ENCODE peak calls at places on chromosomes 11 and 22, in four cellular contexts. U is IMR-90, L is A549, C is HepG2. N is an unnamed sample.

GRCh38 chr11:13329670-13330401 is 52.2 kb downstream of the BMAL1 start:
- DNase-seq in U (peak), L (peak), C (no peak), N (no peak)

GRCh38 chr22:42560781-42561180 is 7.0 kb downstream of the SERHL2 start:
- DNase-seq in U (no peak), L (no peak), C (peak), N (peak)

GRCh38 chr11:70528794-70529580 is 130.7 kb downstream of the CTTN start:
- DNase-seq in U (no peak), L (no peak), C (no peak), N (no peak)

GRCh38 chr11:95675585-95675984 is 114.0 kb downstream of the FAM76B start:
- DNase-seq in U (no peak), L (no peak), C (no peak), N (no peak)

GRCh38 chr22:20031732-20032406 is 11.0 kb downstream of the TANGO2 start:
- DNase-seq in U (no peak), L (no peak), C (no peak), N (no peak)

GRCh38 chr22:28075260-28075981 is 156.4 kb upstream of the PITPNB start:
- DNase-seq in U (peak), L (peak), C (peak), N (peak)

GRCh38 chr11:10489444-10489785 is 34.4 kb downstream of the AMPD3 start:
- DNase-seq in U (no peak), L (no peak), C (no peak), N (no peak)

GRCh38 chr11:14858404-14858803 is 33.6 kb downstream of the CYP2R1 start:
- DNase-seq in U (no peak), L (no peak), C (no peak), N (no peak)

GRCh38 chr11:1198766-1199688 is 23.8 kb upstream of the MUC5B start:
- DNase-seq in U (no peak), L (no peak), C (no peak), N (peak)

GRCh38 chr11:75938543-75938942 is 123.5 kb downstream of the UVRAG start:
- DNase-seq in U (peak), L (no peak), C (no peak), N (no peak)

GRCh38 chr11:103047837-103048236 is 44.1 kb downstream of the DCUN1D5 start:
- DNase-seq in U (no peak), L (no peak), C (no peak), N (no peak)

GRCh38 chr11:57278721-57279095 is 41.7 kb upstream of the APLNR start:
- DNase-seq in U (no peak), L (no peak), C (no peak), N (no peak)
- TF ChIP-seq MAZ in U (no peak), L (no peak), C (no peak), N (no peak)

DNA sequence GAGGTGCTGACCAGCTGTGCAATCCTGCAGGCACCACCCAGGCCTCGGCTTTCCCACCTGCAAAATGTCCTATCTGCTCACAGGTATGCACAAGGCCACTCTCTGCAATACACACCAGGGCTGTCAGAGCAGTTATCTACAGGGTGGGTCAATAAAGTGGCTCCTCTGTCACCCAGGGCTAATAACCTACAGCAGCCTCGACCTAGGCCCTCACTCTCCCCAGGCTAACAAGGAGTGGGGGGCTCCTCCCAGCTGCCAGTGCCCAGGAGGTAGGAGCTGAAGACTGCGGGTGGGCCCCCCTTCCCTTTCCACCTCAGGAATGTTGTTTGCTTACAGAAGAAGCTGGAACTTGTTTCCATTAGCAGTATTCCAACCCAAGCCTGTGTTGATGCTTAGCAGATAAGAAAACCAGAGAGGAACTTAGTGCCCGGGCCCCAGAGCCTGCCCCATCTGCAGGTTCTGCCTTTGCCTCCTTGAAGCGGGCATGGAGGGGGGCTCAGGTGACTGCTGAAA is 26.8 kb downstream of the MYH9 start:
- DNase-seq in U (peak), L (no peak), C (no peak), N (no peak)
- TF ChIP-seq MAZ in U (no peak), L (no peak), C (no peak), N (no peak)

GRCh38 chr11:119573858-119574257 is 150.9 kb upstream of the THY1 start:
- DNase-seq in U (no peak), L (no peak), C (no peak), N (no peak)

GRCh38 chr11:119571311-119571710 is 148.3 kb upstream of the THY1 start:
- DNase-seq in U (no peak), L (no peak), C (no peak), N (no peak)

GRCh38 chr11:119566299-119566698 is 143.3 kb upstream of the THY1 start:
- DNase-seq in U (no peak), L (no peak), C (no peak), N (no peak)

GRCh38 chr11:119572481-119573424 is 149.8 kb upstream of the THY1 start:
- DNase-seq in U (no peak), L (no peak), C (no peak), N (no peak)

DNA sequence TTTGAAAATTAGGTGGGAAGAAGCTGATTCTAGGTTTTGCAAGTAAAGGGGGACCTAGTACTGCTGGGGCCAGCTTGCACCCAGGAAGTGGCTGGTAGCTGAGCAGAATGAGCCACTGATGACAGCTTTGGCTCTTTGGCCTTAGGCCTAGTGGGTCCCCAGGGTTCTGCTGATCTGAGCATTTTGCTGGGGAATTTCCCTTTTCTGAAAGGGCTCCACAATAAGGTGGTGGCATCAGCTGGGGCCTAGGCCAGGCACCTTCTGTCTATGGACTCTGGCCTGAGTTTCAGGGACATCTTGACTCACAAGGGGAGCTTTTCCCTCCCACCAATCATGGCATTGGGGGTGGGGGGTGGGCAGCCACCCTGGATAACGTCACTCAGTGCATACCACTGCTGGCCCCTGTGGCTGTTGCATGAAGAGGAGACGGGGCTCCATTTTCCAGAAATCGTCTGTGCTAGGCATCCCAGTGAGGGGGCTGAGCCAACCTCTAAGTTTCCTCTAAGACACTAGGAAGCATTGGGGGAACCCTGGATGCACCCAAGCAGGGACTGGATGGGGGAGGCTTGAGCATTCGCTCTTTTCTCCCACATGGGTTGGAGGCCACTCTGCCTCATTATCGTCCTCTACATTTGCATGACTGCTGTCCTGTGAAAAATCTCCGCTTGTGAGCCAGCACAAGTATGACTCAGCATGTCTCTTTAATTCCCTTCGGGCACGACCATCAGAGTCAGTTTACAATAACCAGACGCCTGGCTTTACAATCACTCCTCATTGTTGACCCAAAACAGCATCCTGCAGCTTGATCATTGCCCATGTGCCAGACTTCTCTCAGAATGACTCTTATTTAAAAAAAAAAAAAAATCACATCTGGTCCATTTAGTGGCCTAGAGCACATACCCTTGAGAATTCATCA is 145.0 kb upstream of the THY1 start:
- DNase-seq in U (peak), L (no peak), C (no peak), N (no peak)
- TF ChIP-seq MAZ in U (no peak), L (no peak), C (no peak), N (no peak)

DNA sequence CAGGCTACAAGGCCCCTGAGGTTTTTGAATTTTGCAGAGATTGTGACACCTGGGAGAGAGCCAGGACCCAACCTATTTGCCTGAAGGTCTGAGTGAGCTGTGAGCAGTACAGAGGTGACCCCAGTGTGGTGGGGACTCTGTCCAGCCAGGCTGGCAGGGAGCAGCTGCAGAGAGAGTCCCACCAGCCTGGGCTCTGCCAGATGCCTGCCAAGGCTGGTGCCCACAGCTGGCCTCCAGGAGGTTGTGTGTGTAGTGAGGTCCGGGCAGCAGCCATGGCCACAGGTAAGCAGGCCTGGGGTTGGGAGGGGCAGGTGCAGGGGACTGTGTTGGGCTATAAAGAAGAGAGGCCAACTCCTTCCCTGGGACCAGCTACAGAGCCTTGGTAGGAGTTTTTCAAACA is 144.8 kb downstream of the CRYBB2 start:
- DNase-seq in U (no peak), L (no peak), C (no peak), N (no peak)
- TF ChIP-seq MAZ in U (no peak), L (no peak), C (no peak), N (no peak)

GRCh38 chr11:122796128-122796717 is 42.1 kb upstream of the CRTAM start:
- DNase-seq in U (peak), L (peak), C (peak), N (peak)
- TF ChIP-seq MAZ in U (no peak), L (no peak), C (no peak), N (no peak)

GRCh38 chr11:72058416-72059034 is 21.8 kb downstream of the NUMA1 start:
- DNase-seq in U (peak), L (no peak), C (no peak), N (no peak)
- TF ChIP-seq MAZ in U (no peak), L (no peak), C (no peak), N (no peak)

GRCh38 chr11:44221992-44222391 is 87.9 kb downstream of the ALX4 start:
- DNase-seq in U (no peak), L (no peak), C (no peak), N (no peak)

GRCh38 chr11:44223261-44223660 is 86.7 kb downstream of the ALX4 start:
- DNase-seq in U (peak), L (no peak), C (no peak), N (no peak)

GRCh38 chr11:44217432-44217831 is 92.5 kb downstream of the ALX4 start:
- DNase-seq in U (no peak), L (no peak), C (no peak), N (no peak)

GRCh38 chr11:44221486-44221885 is 88.5 kb downstream of the ALX4 start:
- DNase-seq in U (no peak), L (no peak), C (no peak), N (no peak)

DNA sequence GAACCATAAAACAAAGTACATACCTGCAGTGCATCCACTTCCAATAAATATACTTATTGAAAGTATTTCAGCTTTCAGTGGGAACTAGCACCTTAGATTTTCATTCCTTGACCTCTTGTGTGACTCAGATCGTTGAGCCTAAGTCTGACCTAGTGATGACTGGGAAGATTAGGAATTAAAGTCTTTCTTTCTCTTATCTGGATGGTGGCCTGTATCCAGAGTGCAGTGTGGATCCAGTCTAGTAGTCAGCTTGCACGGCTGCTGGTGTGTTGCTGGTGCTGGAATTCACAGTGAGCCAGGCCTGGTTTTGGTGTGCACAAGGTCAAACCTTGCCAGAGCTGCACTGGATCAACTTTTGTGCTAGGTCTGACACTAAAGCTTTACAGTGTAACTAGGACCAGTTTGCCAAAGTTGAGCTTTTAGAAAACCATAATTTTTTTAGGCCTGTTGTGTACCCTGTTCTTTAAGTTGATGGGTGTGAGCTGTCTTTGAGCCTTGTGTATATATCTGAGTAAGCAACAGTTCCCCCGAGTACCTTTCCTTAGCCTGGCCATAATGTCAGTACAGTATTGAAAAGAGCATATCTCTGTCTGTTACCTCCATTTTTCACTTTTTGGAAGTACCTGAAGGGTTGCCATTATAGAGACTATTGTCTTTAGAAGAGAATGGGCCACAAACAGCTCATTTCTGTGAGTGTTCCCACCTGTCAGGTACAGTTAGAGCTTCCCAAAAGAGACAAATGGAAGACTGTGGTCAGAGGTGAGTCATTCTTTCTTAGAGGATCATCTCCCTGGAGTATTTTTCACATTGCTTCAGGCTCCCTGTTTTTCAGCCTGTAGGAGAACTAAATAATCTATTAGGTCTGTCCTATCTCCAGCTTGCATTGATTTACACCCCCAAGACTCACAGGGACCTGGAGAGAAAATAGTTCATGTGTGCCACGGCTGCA is 89.8 kb downstream of the ALX4 start:
- DNase-seq in U (peak), L (no peak), C (no peak), N (no peak)
- TF ChIP-seq MAZ in U (no peak), L (no peak), C (no peak), N (no peak)

N was measured in K562.